ENCODE peak calls at places on chromosome 14, in ten cellular contexts. One of them, this sample, is unnamed.

GRCh38 chr14:79576434-79576833 is 634.9 kb downstream of the DIO2 start:
- DNase-seq in skeletal muscle cell: no peak
- DNase-seq in GM10248: no peak
- DNase-seq in lower leg skin: no peak
- DNase-seq in activated gamma-delta T cell treated with Interleukin-2 at 50 U/mL for 16 hours: no peak
- DNase-seq in HTR-8/SVneo: no peak
- DNase-seq in stimulated activated naive CD8-positive, alpha-beta T cell treated with anti-CD3 and anti-CD28 coated beads, Interleukin-15, amount 100 ng/mL, for 72 hours: no peak
- DNase-seq in MV-4-11: no peak
- DNase-seq in right cardiac atrium: no peak
- DNase-seq in NCI-H226: no peak
- DNase-seq in this sample: no peak

GRCh38 chr14:100902295-100902694 is 1.2 kb downstream of the RTL1 start:
- DNase-seq in right cardiac atrium: no peak
- DNase-seq in MV-4-11: no peak
- DNase-seq in activated gamma-delta T cell treated with Interleukin-2 at 50 U/mL for 16 hours: no peak
- DNase-seq in NCI-H226: no peak
- DNase-seq in stimulated activated naive CD8-positive, alpha-beta T cell treated with anti-CD3 and anti-CD28 coated beads, Interleukin-15, amount 100 ng/mL, for 72 hours: no peak
- DNase-seq in skeletal muscle cell: no peak
- DNase-seq in lower leg skin: no peak
- DNase-seq in HTR-8/SVneo: no peak
- DNase-seq in GM10248: no peak
- DNase-seq in this sample: no peak

GRCh38 chr14:105204206-105204930 is 23.3 kb upstream of the NUDT14 start:
- DNase-seq in GM10248: no peak
- DNase-seq in lower leg skin: no peak
- DNase-seq in right cardiac atrium: peak
- DNase-seq in MV-4-11: no peak
- DNase-seq in skeletal muscle cell: no peak
- DNase-seq in NCI-H226: peak
- DNase-seq in activated gamma-delta T cell treated with Interleukin-2 at 50 U/mL for 16 hours: no peak
- DNase-seq in HTR-8/SVneo: no peak
- DNase-seq in stimulated activated naive CD8-positive, alpha-beta T cell treated with anti-CD3 and anti-CD28 coated beads, Interleukin-15, amount 100 ng/mL, for 72 hours: no peak
- DNase-seq in this sample: peak

GRCh38 chr14:94380225-94381148 is 7.9 kb downstream of the SERPINA1 start:
- DNase-seq in skeletal muscle cell: no peak
- DNase-seq in NCI-H226: no peak
- DNase-seq in MV-4-11: no peak
- DNase-seq in GM10248: no peak
- DNase-seq in HTR-8/SVneo: no peak
- DNase-seq in lower leg skin: peak
- DNase-seq in activated gamma-delta T cell treated with Interleukin-2 at 50 U/mL for 16 hours: no peak
- DNase-seq in stimulated activated naive CD8-positive, alpha-beta T cell treated with anti-CD3 and anti-CD28 coated beads, Interleukin-15, amount 100 ng/mL, for 72 hours: peak
- DNase-seq in right cardiac atrium: no peak
- DNase-seq in this sample: no peak

GRCh38 chr14:24913746-24914145 is 136.2 kb downstream of the STXBP6 start:
- DNase-seq in stimulated activated naive CD8-positive, alpha-beta T cell treated with anti-CD3 and anti-CD28 coated beads, Interleukin-15, amount 100 ng/mL, for 72 hours: no peak
- DNase-seq in lower leg skin: no peak
- DNase-seq in skeletal muscle cell: no peak
- DNase-seq in right cardiac atrium: no peak
- DNase-seq in NCI-H226: no peak
- DNase-seq in GM10248: no peak
- DNase-seq in MV-4-11: no peak
- DNase-seq in activated gamma-delta T cell treated with Interleukin-2 at 50 U/mL for 16 hours: no peak
- DNase-seq in HTR-8/SVneo: no peak
- DNase-seq in this sample: no peak

GRCh38 chr14:23104070-23104590 is 659 bp downstream of the CIROP start:
- DNase-seq in right cardiac atrium: no peak
- DNase-seq in skeletal muscle cell: no peak
- DNase-seq in lower leg skin: peak
- DNase-seq in stimulated activated naive CD8-positive, alpha-beta T cell treated with anti-CD3 and anti-CD28 coated beads, Interleukin-15, amount 100 ng/mL, for 72 hours: no peak
- DNase-seq in NCI-H226: no peak
- DNase-seq in activated gamma-delta T cell treated with Interleukin-2 at 50 U/mL for 16 hours: no peak
- DNase-seq in MV-4-11: no peak
- DNase-seq in HTR-8/SVneo: no peak
- DNase-seq in GM10248: no peak
- DNase-seq in this sample: no peak

GRCh38 chr14:91300957-91301356 is 56.5 kb upstream of the GPR68 start:
- DNase-seq in MV-4-11: no peak
- DNase-seq in skeletal muscle cell: no peak
- DNase-seq in NCI-H226: no peak
- DNase-seq in HTR-8/SVneo: no peak
- DNase-seq in lower leg skin: no peak
- DNase-seq in right cardiac atrium: no peak
- DNase-seq in GM10248: no peak
- DNase-seq in activated gamma-delta T cell treated with Interleukin-2 at 50 U/mL for 16 hours: no peak
- DNase-seq in stimulated activated naive CD8-positive, alpha-beta T cell treated with anti-CD3 and anti-CD28 coated beads, Interleukin-15, amount 100 ng/mL, for 72 hours: no peak
- DNase-seq in this sample: no peak

GRCh38 chr14:55052259-55052930 is 948 bp downstream of the MAPK1IP1L start:
- DNase-seq in MV-4-11: no peak
- DNase-seq in NCI-H226: no peak
- DNase-seq in activated gamma-delta T cell treated with Interleukin-2 at 50 U/mL for 16 hours: no peak
- DNase-seq in stimulated activated naive CD8-positive, alpha-beta T cell treated with anti-CD3 and anti-CD28 coated beads, Interleukin-15, amount 100 ng/mL, for 72 hours: peak
- DNase-seq in GM10248: peak
- DNase-seq in skeletal muscle cell: no peak
- DNase-seq in lower leg skin: no peak
- DNase-seq in HTR-8/SVneo: no peak
- DNase-seq in right cardiac atrium: no peak
- DNase-seq in this sample: no peak

GRCh38 chr14:99274346-99275221 is 2.6 kb upstream of the BCL11B start:
- DNase-seq in right cardiac atrium: peak
- DNase-seq in HTR-8/SVneo: peak
- DNase-seq in skeletal muscle cell: peak
- DNase-seq in NCI-H226: peak
- DNase-seq in GM10248: peak
- DNase-seq in lower leg skin: peak
- DNase-seq in stimulated activated naive CD8-positive, alpha-beta T cell treated with anti-CD3 and anti-CD28 coated beads, Interleukin-15, amount 100 ng/mL, for 72 hours: peak
- DNase-seq in activated gamma-delta T cell treated with Interleukin-2 at 50 U/mL for 16 hours: peak
- DNase-seq in MV-4-11: peak
- DNase-seq in this sample: peak

GRCh38 chr14:26589998-26590397 is 7.8 kb downstream of the NOVA1 start:
- DNase-seq in right cardiac atrium: no peak
- DNase-seq in MV-4-11: no peak
- DNase-seq in HTR-8/SVneo: no peak
- DNase-seq in NCI-H226: no peak
- DNase-seq in lower leg skin: no peak
- DNase-seq in skeletal muscle cell: no peak
- DNase-seq in activated gamma-delta T cell treated with Interleukin-2 at 50 U/mL for 16 hours: no peak
- DNase-seq in stimulated activated naive CD8-positive, alpha-beta T cell treated with anti-CD3 and anti-CD28 coated beads, Interleukin-15, amount 100 ng/mL, for 72 hours: no peak
- DNase-seq in GM10248: no peak
- DNase-seq in this sample: no peak

GRCh38 chr14:90580381-90581335 is 183.8 kb downstream of the CALM1 start:
- DNase-seq in NCI-H226: no peak
- DNase-seq in GM10248: no peak
- DNase-seq in activated gamma-delta T cell treated with Interleukin-2 at 50 U/mL for 16 hours: no peak
- DNase-seq in MV-4-11: no peak
- DNase-seq in right cardiac atrium: no peak
- DNase-seq in stimulated activated naive CD8-positive, alpha-beta T cell treated with anti-CD3 and anti-CD28 coated beads, Interleukin-15, amount 100 ng/mL, for 72 hours: no peak
- DNase-seq in lower leg skin: no peak
- DNase-seq in HTR-8/SVneo: peak
- DNase-seq in skeletal muscle cell: no peak
- DNase-seq in this sample: no peak

GRCh38 chr14:29352681-29353080 is 575.0 kb downstream of the PRKD1 start:
- DNase-seq in HTR-8/SVneo: no peak
- DNase-seq in NCI-H226: no peak
- DNase-seq in lower leg skin: no peak
- DNase-seq in MV-4-11: no peak
- DNase-seq in stimulated activated naive CD8-positive, alpha-beta T cell treated with anti-CD3 and anti-CD28 coated beads, Interleukin-15, amount 100 ng/mL, for 72 hours: no peak
- DNase-seq in skeletal muscle cell: no peak
- DNase-seq in right cardiac atrium: no peak
- DNase-seq in activated gamma-delta T cell treated with Interleukin-2 at 50 U/mL for 16 hours: no peak
- DNase-seq in GM10248: no peak
- DNase-seq in this sample: no peak

GRCh38 chr14:68476212-68476964 is 316.5 kb downstream of the ZFP36L1 start:
- DNase-seq in lower leg skin: peak
- DNase-seq in MV-4-11: peak
- DNase-seq in skeletal muscle cell: peak
- DNase-seq in HTR-8/SVneo: no peak
- DNase-seq in stimulated activated naive CD8-positive, alpha-beta T cell treated with anti-CD3 and anti-CD28 coated beads, Interleukin-15, amount 100 ng/mL, for 72 hours: no peak
- DNase-seq in right cardiac atrium: peak
- DNase-seq in GM10248: peak
- DNase-seq in NCI-H226: peak
- DNase-seq in activated gamma-delta T cell treated with Interleukin-2 at 50 U/mL for 16 hours: no peak
- DNase-seq in this sample: peak

GRCh38 chr14:67387195-67387594 is 24.8 kb downstream of the PLEK2 start:
- DNase-seq in activated gamma-delta T cell treated with Interleukin-2 at 50 U/mL for 16 hours: no peak
- DNase-seq in NCI-H226: no peak
- DNase-seq in lower leg skin: no peak
- DNase-seq in GM10248: no peak
- DNase-seq in right cardiac atrium: no peak
- DNase-seq in skeletal muscle cell: no peak
- DNase-seq in MV-4-11: no peak
- DNase-seq in HTR-8/SVneo: no peak
- DNase-seq in stimulated activated naive CD8-positive, alpha-beta T cell treated with anti-CD3 and anti-CD28 coated beads, Interleukin-15, amount 100 ng/mL, for 72 hours: no peak
- DNase-seq in this sample: no peak

GRCh38 chr14:61388173-61388975 is 67.0 kb downstream of the PRKCH start:
- DNase-seq in right cardiac atrium: no peak
- DNase-seq in HTR-8/SVneo: peak
- DNase-seq in activated gamma-delta T cell treated with Interleukin-2 at 50 U/mL for 16 hours: no peak
- DNase-seq in lower leg skin: no peak
- DNase-seq in MV-4-11: no peak
- DNase-seq in GM10248: peak
- DNase-seq in skeletal muscle cell: peak
- DNase-seq in NCI-H226: peak
- DNase-seq in stimulated activated naive CD8-positive, alpha-beta T cell treated with anti-CD3 and anti-CD28 coated beads, Interleukin-15, amount 100 ng/mL, for 72 hours: peak
- DNase-seq in this sample: no peak

GRCh38 chr14:63459738-63460137 is 83.4 kb downstream of the PPP2R5E start:
- DNase-seq in stimulated activated naive CD8-positive, alpha-beta T cell treated with anti-CD3 and anti-CD28 coated beads, Interleukin-15, amount 100 ng/mL, for 72 hours: no peak
- DNase-seq in skeletal muscle cell: no peak
- DNase-seq in activated gamma-delta T cell treated with Interleukin-2 at 50 U/mL for 16 hours: no peak
- DNase-seq in NCI-H226: no peak
- DNase-seq in lower leg skin: no peak
- DNase-seq in GM10248: no peak
- DNase-seq in right cardiac atrium: no peak
- DNase-seq in MV-4-11: no peak
- DNase-seq in HTR-8/SVneo: no peak
- DNase-seq in this sample: no peak

GRCh38 chr14:20524027-20524426 is 18.7 kb downstream of the RNASE10 start:
- DNase-seq in activated gamma-delta T cell treated with Interleukin-2 at 50 U/mL for 16 hours: no peak
- DNase-seq in NCI-H226: no peak
- DNase-seq in skeletal muscle cell: no peak
- DNase-seq in right cardiac atrium: no peak
- DNase-seq in stimulated activated naive CD8-positive, alpha-beta T cell treated with anti-CD3 and anti-CD28 coated beads, Interleukin-15, amount 100 ng/mL, for 72 hours: no peak
- DNase-seq in HTR-8/SVneo: no peak
- DNase-seq in MV-4-11: no peak
- DNase-seq in GM10248: no peak
- DNase-seq in lower leg skin: no peak
- DNase-seq in this sample: no peak

GRCh38 chr14:68768316-68768715 is 24.6 kb downstream of the ZFP36L1 start:
- DNase-seq in GM10248: no peak
- DNase-seq in skeletal muscle cell: no peak
- DNase-seq in MV-4-11: no peak
- DNase-seq in activated gamma-delta T cell treated with Interleukin-2 at 50 U/mL for 16 hours: no peak
- DNase-seq in HTR-8/SVneo: no peak
- DNase-seq in lower leg skin: no peak
- DNase-seq in stimulated activated naive CD8-positive, alpha-beta T cell treated with anti-CD3 and anti-CD28 coated beads, Interleukin-15, amount 100 ng/mL, for 72 hours: no peak
- DNase-seq in NCI-H226: no peak
- DNase-seq in right cardiac atrium: no peak
- DNase-seq in this sample: no peak

GRCh38 chr14:25150934-25151790 is 101.2 kb upstream of the STXBP6 start:
- DNase-seq in GM10248: peak
- DNase-seq in activated gamma-delta T cell treated with Interleukin-2 at 50 U/mL for 16 hours: no peak
- DNase-seq in lower leg skin: no peak
- DNase-seq in NCI-H226: peak
- DNase-seq in right cardiac atrium: no peak
- DNase-seq in MV-4-11: peak
- DNase-seq in stimulated activated naive CD8-positive, alpha-beta T cell treated with anti-CD3 and anti-CD28 coated beads, Interleukin-15, amount 100 ng/mL, for 72 hours: no peak
- DNase-seq in skeletal muscle cell: no peak
- DNase-seq in HTR-8/SVneo: peak
- DNase-seq in this sample: no peak

GRCh38 chr14:52377940-52378339 is 63.8 kb downstream of the PTGER2 start:
- DNase-seq in lower leg skin: no peak
- DNase-seq in stimulated activated naive CD8-positive, alpha-beta T cell treated with anti-CD3 and anti-CD28 coated beads, Interleukin-15, amount 100 ng/mL, for 72 hours: no peak
- DNase-seq in GM10248: no peak
- DNase-seq in activated gamma-delta T cell treated with Interleukin-2 at 50 U/mL for 16 hours: no peak
- DNase-seq in skeletal muscle cell: no peak
- DNase-seq in HTR-8/SVneo: no peak
- DNase-seq in right cardiac atrium: no peak
- DNase-seq in NCI-H226: no peak
- DNase-seq in MV-4-11: no peak
- DNase-seq in this sample: no peak

GRCh38 chr14:101625336-101626097 is 64.2 kb downstream of the DIO3 start:
- DNase-seq in lower leg skin: peak
- DNase-seq in GM10248: no peak
- DNase-seq in skeletal muscle cell: no peak
- DNase-seq in HTR-8/SVneo: no peak
- DNase-seq in activated gamma-delta T cell treated with Interleukin-2 at 50 U/mL for 16 hours: no peak
- DNase-seq in MV-4-11: no peak
- DNase-seq in stimulated activated naive CD8-positive, alpha-beta T cell treated with anti-CD3 and anti-CD28 coated beads, Interleukin-15, amount 100 ng/mL, for 72 hours: no peak
- DNase-seq in right cardiac atrium: no peak
- DNase-seq in NCI-H226: no peak
- DNase-seq in this sample: no peak

GRCh38 chr14:20683125-20683895 is 1.1 kb upstream of the RNASE4 start:
- DNase-seq in NCI-H226: peak
- DNase-seq in skeletal muscle cell: peak
- DNase-seq in stimulated activated naive CD8-positive, alpha-beta T cell treated with anti-CD3 and anti-CD28 coated beads, Interleukin-15, amount 100 ng/mL, for 72 hours: peak
- DNase-seq in right cardiac atrium: peak
- DNase-seq in activated gamma-delta T cell treated with Interleukin-2 at 50 U/mL for 16 hours: peak
- DNase-seq in HTR-8/SVneo: no peak
- DNase-seq in MV-4-11: peak
- DNase-seq in GM10248: peak
- DNase-seq in lower leg skin: peak
- DNase-seq in this sample: peak

GRCh38 chr14:95533391-95533821 is 1.4 kb upstream of the GLRX5 start:
- DNase-seq in NCI-H226: no peak
- DNase-seq in GM10248: no peak
- DNase-seq in lower leg skin: no peak
- DNase-seq in HTR-8/SVneo: no peak
- DNase-seq in stimulated activated naive CD8-positive, alpha-beta T cell treated with anti-CD3 and anti-CD28 coated beads, Interleukin-15, amount 100 ng/mL, for 72 hours: peak
- DNase-seq in activated gamma-delta T cell treated with Interleukin-2 at 50 U/mL for 16 hours: no peak
- DNase-seq in skeletal muscle cell: no peak
- DNase-seq in right cardiac atrium: no peak
- DNase-seq in MV-4-11: peak
- DNase-seq in this sample: no peak

GRCh38 chr14:90518941-90519256 is 122.1 kb downstream of the CALM1 start:
- DNase-seq in GM10248: peak
- DNase-seq in right cardiac atrium: peak
- DNase-seq in activated gamma-delta T cell treated with Interleukin-2 at 50 U/mL for 16 hours: peak
- DNase-seq in skeletal muscle cell: no peak
- DNase-seq in HTR-8/SVneo: no peak
- DNase-seq in stimulated activated naive CD8-positive, alpha-beta T cell treated with anti-CD3 and anti-CD28 coated beads, Interleukin-15, amount 100 ng/mL, for 72 hours: peak
- DNase-seq in NCI-H226: no peak
- DNase-seq in MV-4-11: no peak
- DNase-seq in lower leg skin: no peak
- DNase-seq in this sample: no peak

GRCh38 chr14:92549096-92549852 is 35.7 kb downstream of the RIN3 start:
- DNase-seq in GM10248: no peak
- DNase-seq in skeletal muscle cell: no peak
- DNase-seq in MV-4-11: no peak
- DNase-seq in right cardiac atrium: peak
- DNase-seq in lower leg skin: no peak
- DNase-seq in stimulated activated naive CD8-positive, alpha-beta T cell treated with anti-CD3 and anti-CD28 coated beads, Interleukin-15, amount 100 ng/mL, for 72 hours: no peak
- DNase-seq in HTR-8/SVneo: no peak
- DNase-seq in NCI-H226: no peak
- DNase-seq in activated gamma-delta T cell treated with Interleukin-2 at 50 U/mL for 16 hours: no peak
- DNase-seq in this sample: peak

GRCh38 chr14:51540364-51540763 is 111.3 kb upstream of the FRMD6 start:
- DNase-seq in MV-4-11: no peak
- DNase-seq in skeletal muscle cell: peak
- DNase-seq in NCI-H226: peak
- DNase-seq in GM10248: no peak
- DNase-seq in activated gamma-delta T cell treated with Interleukin-2 at 50 U/mL for 16 hours: no peak
- DNase-seq in HTR-8/SVneo: no peak
- DNase-seq in stimulated activated naive CD8-positive, alpha-beta T cell treated with anti-CD3 and anti-CD28 coated beads, Interleukin-15, amount 100 ng/mL, for 72 hours: no peak
- DNase-seq in lower leg skin: no peak
- DNase-seq in right cardiac atrium: no peak
- DNase-seq in this sample: no peak

GRCh38 chr14:70955543-70956480 is 48.6 kb downstream of the PCNX1 start:
- DNase-seq in GM10248: peak
- DNase-seq in right cardiac atrium: no peak
- DNase-seq in activated gamma-delta T cell treated with Interleukin-2 at 50 U/mL for 16 hours: peak
- DNase-seq in stimulated activated naive CD8-positive, alpha-beta T cell treated with anti-CD3 and anti-CD28 coated beads, Interleukin-15, amount 100 ng/mL, for 72 hours: peak
- DNase-seq in NCI-H226: no peak
- DNase-seq in MV-4-11: peak
- DNase-seq in lower leg skin: no peak
- DNase-seq in skeletal muscle cell: no peak
- DNase-seq in HTR-8/SVneo: peak
- DNase-seq in this sample: no peak

GRCh38 chr14:65575389-65575788 is 162.9 kb downstream of the FUT8 start:
- DNase-seq in lower leg skin: no peak
- DNase-seq in activated gamma-delta T cell treated with Interleukin-2 at 50 U/mL for 16 hours: no peak
- DNase-seq in NCI-H226: no peak
- DNase-seq in MV-4-11: no peak
- DNase-seq in stimulated activated naive CD8-positive, alpha-beta T cell treated with anti-CD3 and anti-CD28 coated beads, Interleukin-15, amount 100 ng/mL, for 72 hours: no peak
- DNase-seq in right cardiac atrium: no peak
- DNase-seq in HTR-8/SVneo: no peak
- DNase-seq in GM10248: no peak
- DNase-seq in skeletal muscle cell: no peak
- DNase-seq in this sample: no peak

This sample was measured in left cardiac atrium.